ENCODE peak calls at places on chromosomes 7 and 10, in six cellular contexts. Z is epithelial cell of esophagus; S is stimulated activated CD4-positive, alpha-beta T cell treated with anti-CD3 and anti-CD28 coated beads, Interleukin-12 subunit alpha, Interleukin-12 subunit beta, amount 100 ng/mL, for 4 hours; B is IMR-90; T is renal cortical epithelial cell; W is NCI-H2107. K is an unnamed sample.

GRCh38 chr7:1994931-1995330 is 237.8 kb downstream of the MAD1L1 start:
- DNase-seq in T (no peak), S (no peak), W (peak), B (no peak), Z (no peak), K (no peak)

GRCh38 chr10:132420469-132421376 is 23.7 kb downstream of the PWWP2B start:
- DNase-seq in S (no peak), T (peak), Z (no peak), W (no peak), B (no peak), K (no peak)

GRCh38 chr10:79275431-79275851 is 71.8 kb upstream of the PPIF start:
- DNase-seq in S (no peak), W (no peak), B (no peak), Z (no peak), T (no peak), K (no peak)

GRCh38 chr7:5695037-5695708 is 86.3 kb downstream of the RNF216 start:
- DNase-seq in T (peak), W (no peak), B (peak), Z (peak), S (peak), K (no peak)

GRCh38 chr10:75508814-75509306 is 77.4 kb downstream of the LRMDA start:
- DNase-seq in W (no peak), Z (no peak), S (no peak), T (no peak), B (no peak), K (no peak)

GRCh38 chr10:84138478-84139125 is 707 bp upstream of the GHITM start:
- DNase-seq in T (no peak), B (peak), S (peak), W (no peak), Z (peak), K (no peak)

GRCh38 chr10:113357688-113358306 is 195.1 kb upstream of the HABP2 start:
- DNase-seq in Z (no peak), T (no peak), W (no peak), S (no peak), B (no peak), K (no peak)

GRCh38 chr10:106981461-106981850 is 183.1 kb downstream of the SORCS1 start:
- DNase-seq in T (no peak), Z (no peak), S (no peak), B (no peak), W (no peak), K (no peak)

GRCh38 chr7:30612658-30613265 is 18.1 kb downstream of the GARS1 start:
- DNase-seq in B (peak), Z (peak), W (no peak), T (no peak), S (no peak), K (no peak)

GRCh38 chr7:27996141-27996540 is 184.5 kb downstream of the JAZF1 start:
- DNase-seq in S (no peak), T (no peak), W (no peak), Z (no peak), B (no peak), K (no peak)

GRCh38 chr10:114694062-114694461 is 36.0 kb upstream of the ABLIM1 start:
- DNase-seq in Z (no peak), T (peak), S (no peak), B (no peak), W (no peak), K (no peak)

GRCh38 chr7:30032310-30033125 is 4.3 kb downstream of the PLEKHA8 start:
- DNase-seq in W (no peak), B (peak), S (no peak), T (peak), Z (peak), K (no peak)

GRCh38 chr7:132393789-132394261 is 182.4 kb downstream of the PLXNA4 start:
- DNase-seq in W (no peak), S (no peak), Z (no peak), B (no peak), T (peak), K (no peak)

K was measured in 8988T.